ENCODE peak calls at places on chromosomes 6 and 20, in six cellular contexts. K is NCI-H1694 treated with DMSO at 0.1 percent for 48 hours, B is NCI-H526 treated with DMSO at 0.1 percent for 48 hours, R is stomach, E is progenitor cell of endocrine pancreas, X is fibroblast of the aortic adventitia. U is an unnamed sample.

GRCh38 chr6:41159415-41160082 is 3.4 kb downstream of the TREM2 start:
- DNase-seq in E (no peak), B (no peak), R (no peak), K (peak; percentile 77), X (peak; percentile 47), U (no peak)

GRCh38 chr6:7978736-7979135 is 68.1 kb upstream of the TXNDC5 start:
- DNase-seq in B (no peak), E (no peak), K (no peak), R (no peak), X (no peak), U (no peak)

GRCh38 chr6:88248709-88249321 is 82.7 kb upstream of the CNR1 start:
- DNase-seq in B (no peak), X (no peak), E (no peak), K (no peak), R (no peak), U (no peak)

GRCh38 chr6:168177492-168177891 is 98.5 kb upstream of the FRMD1 start:
- DNase-seq in K (no peak), X (no peak), E (no peak), B (no peak), R (no peak), U (no peak)

GRCh38 chr20:48777005-48777404 is 50.8 kb downstream of the PREX1 start:
- DNase-seq in K (no peak), E (no peak), X (no peak), B (no peak), R (no peak), U (no peak)

GRCh38 chr20:59207742-59208357 is 44.2 kb downstream of the ZNF831 start:
- DNase-seq in B (no peak), X (no peak), K (peak; percentile 32), R (peak; percentile 66), E (no peak), U (peak; percentile 34)

GRCh38 chr6:3610206-3610605 is 141.3 kb downstream of the PXDC1 start:
- DNase-seq in R (no peak), B (no peak), E (no peak), K (no peak), X (no peak), U (no peak)

GRCh38 chr6:29722773-29723665 is at the start of gene HLA-F:
- DNase-seq in K (no peak), R (peak; percentile 93), E (no peak), B (peak; percentile 37), X (peak; percentile 86), U (peak; percentile 92)

GRCh38 chr6:14144678-14145113 is 27.1 kb downstream of the CD83 start:
- DNase-seq in K (peak; percentile 25), B (peak; percentile 75), E (peak; percentile 70), X (peak; percentile 64), R (peak; percentile 50), U (peak; percentile 25)

GRCh38 chr6:106560966-106561740 is 68.1 kb downstream of the RTN4IP1 start:
- DNase-seq in X (peak; percentile 73), E (no peak), B (no peak), K (no peak), R (no peak), U (no peak)

U was measured in mucosa of gallbladder.